ENCODE peak calls at places on chromosomes 4 and X, in five cellular contexts. B, Z, P, R and A are unnamed samples.

GRCh38 chrX:29466441-29466840 is 748.9 kb upstream of the MAGEB2 start:
- DNase-seq in P (no peak), Z (no peak), R (no peak), B (no peak), A (no peak)

GRCh38 chr4:95165926-95166524 is 382.7 kb downstream of the UNC5C start:
- DNase-seq in R (peak; percentile 38), P (peak; percentile 19), Z (no peak), B (peak; percentile 87), A (peak; percentile 56)

GRCh38 chr4:38612996-38613395 is 51.0 kb upstream of the KLF3 start:
- DNase-seq in R (no peak), Z (no peak), B (peak; percentile 42), P (no peak), A (peak; percentile 74)

GRCh38 chr4:69617083-69617694 is 22.3 kb downstream of the UGT2A2 start:
- DNase-seq in B (peak; percentile 69), Z (no peak), R (no peak), P (no peak), A (peak; percentile 68)

GRCh38 chr4:145720656-145721055 is 40.7 kb downstream of the C4orf51 start:
- DNase-seq in P (no peak), Z (no peak), B (no peak), R (no peak), A (no peak)

GRCh38 chrX:151722241-151722846 is 6.5 kb downstream of the FATE1 start:
- DNase-seq in R (no peak), P (no peak), Z (peak; percentile 47), B (peak; percentile 68), A (peak; percentile 15)

GRCh38 chrX:16528620-16529019 is 121.3 kb upstream of the S100G start:
- DNase-seq in R (no peak), P (no peak), Z (no peak), B (no peak), A (no peak)

GRCh38 chr4:1405636-1406415 is 416 bp downstream of the NKX1-1 start:
- DNase-seq in Z (peak; percentile 26), R (no peak), B (peak; percentile 3), P (no peak), A (no peak)

GRCh38 chrX:25020391-25021131 is 4.8 kb upstream of the ARX start:
- DNase-seq in Z (no peak), P (peak; percentile 66), R (no peak), B (peak; percentile 66), A (no peak)

GRCh38 chrX:76517544-76517943 is 90.0 kb downstream of the MAGEE1 start:
- DNase-seq in Z (no peak), B (no peak), R (no peak), P (no peak), A (no peak)

GRCh38 chrX:54807524-54808108 is at the start of gene MAGED2:
- DNase-seq in P (peak; percentile 64), Z (peak; percentile 64), R (no peak), B (peak; percentile 80), A (no peak)

GRCh38 chr4:154124539-154125255 is 335.8 kb upstream of the SFRP2 start:
- DNase-seq in P (no peak), R (no peak), B (no peak), Z (no peak), A (no peak)

GRCh38 chr4:155487231-155487630 is 110.5 kb upstream of the MAP9 start:
- DNase-seq in Z (no peak), B (no peak), R (no peak), P (no peak), A (no peak)

GRCh38 chrX:101136235-101136634 is 38.2 kb downstream of the CENPI start:
- DNase-seq in Z (no peak), R (no peak), P (no peak), B (no peak), A (no peak)

GRCh38 chr4:62118558-62118957 is 918.4 kb downstream of the ADGRL3 start:
- DNase-seq in B (no peak), R (no peak), Z (no peak), P (no peak), A (no peak)

GRCh38 chr4:94036964-94037363 is 170.7 kb upstream of the SMARCAD1 start:
- DNase-seq in Z (no peak), R (no peak), B (no peak), P (no peak), A (no peak)

GRCh38 chrX:55142919-55143310 is 54.1 kb downstream of the PAGE2 start:
- DNase-seq in B (no peak), P (no peak), R (no peak), Z (no peak), A (no peak)

GRCh38 chrX:83416273-83416672 is 91.8 kb upstream of the POU3F4 start:
- DNase-seq in P (no peak), R (no peak), B (peak; percentile 19), Z (no peak), A (no peak)

GRCh38 chr4:87101543-87102199 is 118.7 kb downstream of the KLHL8 start:
- DNase-seq in Z (no peak), B (no peak), P (no peak), R (no peak), A (no peak)

GRCh38 chr4:15547392-15547791 is 77.7 kb downstream of the CC2D2A start:
- DNase-seq in R (no peak), P (no peak), Z (no peak), B (no peak), A (no peak)

GRCh38 chr4:20444599-20445337 is 193.1 kb downstream of the SLIT2 start:
- DNase-seq in R (no peak), B (no peak), P (no peak), Z (no peak), A (no peak)

GRCh38 chr4:20445933-20446723 is 194.4 kb downstream of the SLIT2 start:
- DNase-seq in B (no peak), P (no peak), Z (no peak), R (no peak), A (no peak)

GRCh38 chr4:20447103-20447502 is 195.4 kb downstream of the SLIT2 start:
- DNase-seq in P (no peak), Z (no peak), B (no peak), R (no peak), A (no peak)

GRCh38 chr4:20440170-20440569 is 188.5 kb downstream of the SLIT2 start:
- DNase-seq in Z (no peak), B (no peak), R (no peak), P (no peak), A (no peak)

GRCh38 chr4:20443406-20443805 is 191.7 kb downstream of the SLIT2 start:
- DNase-seq in R (no peak), Z (no peak), B (no peak), P (no peak), A (no peak)
- H3K27me3 ChIP-seq in R (no peaks in the 10 kb centered on the region), Z (no peaks in the 10 kb centered on the region), B (no peaks in the 10 kb centered on the region), P (no peaks in the 10 kb centered on the region), A (no peaks in the 10 kb centered on the region)

DNA sequence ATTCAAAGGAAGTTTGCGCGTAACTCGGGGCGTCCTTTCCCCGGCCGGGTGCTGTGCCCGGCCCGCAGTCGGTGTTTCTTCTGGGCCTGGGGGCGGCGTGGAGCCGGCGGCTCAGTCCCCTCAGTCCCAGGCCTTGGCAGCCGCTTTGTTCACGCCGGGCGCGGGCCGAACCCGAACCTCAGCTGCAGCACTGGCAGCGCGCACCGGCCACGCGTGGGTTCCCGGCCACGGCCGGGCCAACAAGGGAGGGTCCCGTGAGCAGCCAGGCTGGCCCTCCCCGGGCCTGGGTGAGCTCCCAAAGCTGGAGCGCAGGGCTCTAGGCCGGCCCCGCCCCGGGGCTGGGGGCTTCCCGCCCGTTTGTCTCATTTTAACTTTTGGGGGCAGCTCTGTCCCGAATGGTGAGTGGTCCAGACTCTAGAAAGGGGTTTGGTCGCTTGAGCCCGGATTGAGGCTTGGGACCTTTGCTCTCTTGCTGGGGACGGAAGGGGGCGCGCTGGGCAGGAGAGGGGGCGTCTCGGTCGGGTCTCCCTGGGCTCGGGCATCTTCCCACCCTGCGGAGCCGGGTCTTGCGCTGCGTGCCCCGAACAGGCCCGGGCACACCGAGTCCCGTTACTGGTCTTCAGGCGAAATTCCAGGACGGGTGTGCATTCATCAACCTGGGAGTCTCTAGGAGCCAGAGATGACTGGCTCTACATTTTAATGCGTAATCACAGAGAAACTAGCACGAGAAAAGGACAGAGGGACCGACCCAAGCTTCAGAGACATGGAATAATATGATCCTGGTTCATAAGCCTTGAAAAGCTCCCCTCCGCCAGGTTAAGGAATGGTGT is 177.1 kb downstream of the CBR4 start:
- DNase-seq in P (peak; percentile 72), B (peak; percentile 51), Z (peak; percentile 50), R (no peak), A (no peak)
- H3K27me3 ChIP-seq in P (no peaks in the 10 kb centered on the region), B (no peaks in the 10 kb centered on the region), Z (no peaks in the 10 kb centered on the region), R (no peaks in the 10 kb centered on the region), A (no peaks in the 10 kb centered on the region)

DNA sequence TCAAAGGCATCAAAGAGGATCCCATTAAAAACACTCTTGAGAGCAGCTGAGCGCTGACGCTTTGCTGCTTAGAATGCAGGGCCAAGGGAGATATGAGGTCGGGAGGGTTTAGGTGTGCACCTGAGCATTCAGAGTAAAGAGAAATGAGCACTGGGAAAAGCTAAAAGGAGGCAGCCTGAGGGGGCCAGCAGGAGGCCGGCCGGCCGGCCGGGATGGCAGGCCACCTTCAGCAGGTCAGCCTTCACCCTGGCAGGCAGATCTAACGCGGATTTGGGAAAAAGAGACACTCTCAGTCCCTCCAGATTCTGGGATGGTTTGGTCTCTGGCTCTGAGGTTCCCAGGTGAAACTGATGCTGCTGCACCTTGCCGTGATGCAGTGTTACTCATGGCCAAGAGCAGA is 393.5 kb downstream of the TRIML1 start:
- DNase-seq in P (no peak), Z (no peak), R (no peak), B (no peak), A (no peak)
- H3K27me3 ChIP-seq in P (no peaks in the 10 kb centered on the region), Z (no peaks in the 10 kb centered on the region), R (no peaks in the 10 kb centered on the region), B (no peaks in the 10 kb centered on the region), A (no peaks in the 10 kb centered on the region)

GRCh38 chr4:8685831-8686230 is 93.3 kb downstream of the CPZ start:
- DNase-seq in Z (no peak), B (no peak), R (no peak), P (no peak), A (no peak)
- H3K27me3 ChIP-seq in Z (no peaks in the 10 kb centered on the region), B (peaks cover 39% of the 10 kb centered on the region), R (peaks cover 9% of the 10 kb centered on the region), P (no peaks in the 10 kb centered on the region), A (peaks cover 10% of the 10 kb centered on the region)

GRCh38 chrX:154098551-154098950 is 1.0 kb upstream of the MECP2 start:
- DNase-seq in B (no peak), Z (no peak), P (no peak), R (no peak), A (no peak)
- H3K27me3 ChIP-seq in B (no peaks in the 10 kb centered on the region), Z (no peaks in the 10 kb centered on the region), P (no peaks in the 10 kb centered on the region), R (no peaks in the 10 kb centered on the region), A (no peaks in the 10 kb centered on the region)

GRCh38 chr4:108527729-108528128 is 92.6 kb upstream of the RPL34 start:
- DNase-seq in B (no peak), Z (peak; percentile 47), R (no peak), P (no peak), A (peak; percentile 31)
- H3K27me3 ChIP-seq in B (no peaks in the 10 kb centered on the region), Z (no peaks in the 10 kb centered on the region), R (no peaks in the 10 kb centered on the region), P (no peaks in the 10 kb centered on the region), A (no peaks in the 10 kb centered on the region)

GRCh38 chr4:54015421-54016065 is 48.9 kb downstream of the CHIC2 start:
- DNase-seq in Z (no peak), P (no peak), B (no peak), R (no peak), A (no peak)
- H3K27me3 ChIP-seq in Z (no peaks in the 10 kb centered on the region), P (peaks cover 4% of the 10 kb centered on the region), B (no peaks in the 10 kb centered on the region), R (no peaks in the 10 kb centered on the region), A (no peaks in the 10 kb centered on the region)